ENCODE peak calls at places on chromosome 22, in five cellular contexts. One of them, this sample, is unnamed.

GRCh38 chr22:43207386-43207785 is 20.5 kb upstream of the TTLL12 start:
- DNase-seq in body of pancreas: no peak
- DNase-seq in GM23338: no peak
- DNase-seq in psoas muscle: peak; percentile 50
- DNase-seq in fibroblast of lung: no peak
- DNase-seq in this sample: no peak

GRCh38 chr22:24699861-24700260 is 74.7 kb downstream of the PIWIL3 start:
- DNase-seq in GM23338: no peak
- DNase-seq in psoas muscle: no peak
- DNase-seq in fibroblast of lung: no peak
- DNase-seq in body of pancreas: no peak
- DNase-seq in this sample: no peak

GRCh38 chr22:24985824-24986214 is 33.3 kb downstream of the KIAA1671 start:
- DNase-seq in GM23338: no peak
- DNase-seq in body of pancreas: no peak
- DNase-seq in psoas muscle: no peak
- DNase-seq in fibroblast of lung: peak; percentile 95
- DNase-seq in this sample: no peak

GRCh38 chr22:42300286-42301071 is 30.0 kb upstream of the TCF20 start:
- DNase-seq in fibroblast of lung: no peak
- DNase-seq in body of pancreas: no peak
- DNase-seq in psoas muscle: no peak
- DNase-seq in GM23338: no peak
- DNase-seq in this sample: no peak

GRCh38 chr22:43848366-43849171 is 13.7 kb downstream of the SULT4A1 start:
- DNase-seq in GM23338: peak; percentile 57
- DNase-seq in fibroblast of lung: peak; percentile 30
- DNase-seq in psoas muscle: peak; percentile 48
- DNase-seq in body of pancreas: peak; percentile 47
- DNase-seq in this sample: peak; percentile 45

GRCh38 chr22:42174062-42174461 is 43.5 kb upstream of the CYP2D6 start:
- DNase-seq in fibroblast of lung: peak; percentile 34
- DNase-seq in GM23338: no peak
- DNase-seq in body of pancreas: no peak
- DNase-seq in psoas muscle: no peak
- DNase-seq in this sample: no peak

GRCh38 chr22:38467438-38467903 is 425 bp upstream of the KDELR3 start:
- DNase-seq in fibroblast of lung: no peak
- DNase-seq in psoas muscle: no peak
- DNase-seq in GM23338: peak; percentile 47
- DNase-seq in body of pancreas: peak; percentile 34
- DNase-seq in this sample: no peak

GRCh38 chr22:19971276-19972124 is 29.9 kb upstream of the TXNRD2 start:
- DNase-seq in body of pancreas: no peak
- DNase-seq in GM23338: no peak
- DNase-seq in psoas muscle: no peak
- DNase-seq in fibroblast of lung: no peak
- DNase-seq in this sample: peak; percentile 80

GRCh38 chr22:35177811-35178210 is 79.5 kb upstream of the HMGXB4 start:
- DNase-seq in body of pancreas: no peak
- DNase-seq in GM23338: peak; percentile 54
- DNase-seq in fibroblast of lung: no peak
- DNase-seq in psoas muscle: no peak
- DNase-seq in this sample: no peak

GRCh38 chr22:25187469-25187868 is 12.2 kb upstream of the CRYBB3 start:
- DNase-seq in fibroblast of lung: no peak
- DNase-seq in body of pancreas: no peak
- DNase-seq in psoas muscle: no peak
- DNase-seq in GM23338: no peak
- DNase-seq in this sample: no peak

GRCh38 chr22:26857169-26857568 is 199.8 kb downstream of the MIAT start:
- DNase-seq in psoas muscle: no peak
- DNase-seq in fibroblast of lung: no peak
- DNase-seq in GM23338: no peak
- DNase-seq in body of pancreas: no peak
- DNase-seq in this sample: no peak

GRCh38 chr22:22605074-22605404 is 39.4 kb upstream of the GGTLC2 start:
- DNase-seq in psoas muscle: no peak
- DNase-seq in body of pancreas: no peak
- DNase-seq in fibroblast of lung: no peak
- DNase-seq in GM23338: no peak
- DNase-seq in this sample: no peak

GRCh38 chr22:37077802-37078448 is 26.4 kb downstream of the KCTD17 start:
- DNase-seq in GM23338: peak; percentile 79
- DNase-seq in body of pancreas: peak; percentile 42
- DNase-seq in psoas muscle: peak; percentile 68
- DNase-seq in fibroblast of lung: peak; percentile 23
- DNase-seq in this sample: peak; percentile 97

GRCh38 chr22:31271485-31271884 is 20.8 kb downstream of the PIK3IP1 start:
- DNase-seq in body of pancreas: no peak
- DNase-seq in GM23338: no peak
- DNase-seq in fibroblast of lung: peak; percentile 66
- DNase-seq in psoas muscle: no peak
- DNase-seq in this sample: no peak

GRCh38 chr22:30863161-30863833 is 105.3 kb downstream of the MORC2 start:
- DNase-seq in body of pancreas: no peak
- DNase-seq in fibroblast of lung: peak; percentile 50
- DNase-seq in GM23338: peak; percentile 62
- DNase-seq in psoas muscle: no peak
- DNase-seq in this sample: no peak

GRCh38 chr22:27405672-27406388 is 395.7 kb downstream of the MN1 start:
- DNase-seq in GM23338: peak; percentile 72
- DNase-seq in body of pancreas: peak; percentile 75
- DNase-seq in fibroblast of lung: no peak
- DNase-seq in psoas muscle: peak; percentile 78
- DNase-seq in this sample: no peak

GRCh38 chr22:36171941-36172340 is 11.4 kb upstream of the APOL3 start:
- DNase-seq in fibroblast of lung: no peak
- DNase-seq in psoas muscle: no peak
- DNase-seq in GM23338: peak; percentile 56
- DNase-seq in body of pancreas: no peak
- DNase-seq in this sample: no peak

DNA sequence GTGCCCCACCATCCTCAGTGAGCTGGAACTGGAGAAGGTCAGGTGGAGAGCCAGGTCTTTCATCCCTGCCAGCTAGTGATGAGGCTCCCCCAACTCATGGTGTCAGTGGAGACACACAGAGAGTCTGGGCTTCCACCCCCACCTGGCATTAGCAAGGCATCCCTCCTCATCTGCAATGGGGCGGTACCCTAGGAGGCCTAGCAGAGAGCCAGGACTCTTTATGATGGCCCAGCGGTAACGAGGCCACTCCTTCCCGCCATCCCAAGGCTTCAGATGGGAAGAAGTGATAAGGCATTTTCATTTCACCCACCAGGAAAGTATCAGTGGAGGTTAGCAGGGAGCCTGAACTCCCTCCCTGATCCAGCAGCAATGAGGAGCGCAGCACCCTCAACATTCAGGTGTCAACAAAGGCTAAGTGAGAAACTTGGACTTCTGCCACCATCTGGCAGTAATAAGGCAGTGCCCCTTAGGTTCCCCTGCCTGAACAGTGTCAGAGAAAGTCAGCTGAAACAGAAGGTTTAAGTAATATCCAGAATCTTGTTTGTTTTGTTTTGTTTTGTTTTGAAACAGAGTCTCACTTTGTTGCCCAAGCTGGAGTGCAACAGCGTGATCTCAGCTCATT is 40.5 kb upstream of the FBLN1 start:
- DNase-seq in GM23338: peak; percentile 76
- DNase-seq in psoas muscle: peak; percentile 32
- DNase-seq in body of pancreas: no peak
- DNase-seq in fibroblast of lung: no peak
- DNase-seq in this sample: no peak
- TF ChIP-seq CTCF in GM23338: peak; percentile 70
- TF ChIP-seq CTCF in psoas muscle: no peak
- TF ChIP-seq CTCF in body of pancreas: no peak
- TF ChIP-seq CTCF in fibroblast of lung: no peak
- TF ChIP-seq CTCF in this sample: no peak

GRCh38 chr22:39933741-39934140 is 26.5 kb upstream of the TMA7B start:
- DNase-seq in psoas muscle: no peak
- DNase-seq in body of pancreas: no peak
- DNase-seq in GM23338: no peak
- DNase-seq in fibroblast of lung: no peak
- DNase-seq in this sample: no peak
- H3K27ac ChIP-seq in psoas muscle: no peak overlapping the region
- H3K27ac ChIP-seq in body of pancreas: no peak overlapping the region
- H3K27ac ChIP-seq in GM23338: no peak overlapping the region
- H3K27ac ChIP-seq in fibroblast of lung: no peak overlapping the region
- H3K27ac ChIP-seq in this sample: no peak overlapping the region

DNA sequence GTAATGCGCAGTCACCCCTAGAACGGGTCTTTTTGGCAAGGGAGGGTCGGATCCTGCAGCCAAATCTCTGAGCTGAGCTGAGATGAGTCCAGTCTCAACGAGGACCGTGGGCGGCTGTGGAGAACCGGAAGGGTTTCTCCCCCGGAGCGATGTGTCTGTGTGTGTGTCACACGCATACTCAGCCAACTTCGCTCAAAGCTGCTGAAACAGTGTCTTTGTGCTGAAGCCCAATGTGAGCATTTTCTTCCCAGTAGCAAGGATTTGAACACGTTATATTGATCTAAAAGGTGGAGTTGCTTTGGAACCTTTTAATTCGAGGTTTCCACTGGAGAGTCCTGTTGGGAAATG is 1.4 kb upstream of the CELSR1 start:
- DNase-seq in GM23338: no peak
- DNase-seq in body of pancreas: no peak
- DNase-seq in fibroblast of lung: peak; percentile 71
- DNase-seq in psoas muscle: no peak
- DNase-seq in this sample: no peak
- H3K4me3 ChIP-seq in GM23338: peak overlapping the region; percentile 64
- H3K4me3 ChIP-seq in body of pancreas: no peak overlapping the region
- H3K4me3 ChIP-seq in fibroblast of lung: peak overlapping the region; percentile 26
- H3K4me3 ChIP-seq in psoas muscle: peak overlapping the region; percentile 53
- H3K4me3 ChIP-seq in this sample: peak overlapping the region; percentile 62

GRCh38 chr22:29190915-29191314 is 14.8 kb upstream of the EMID1 start:
- DNase-seq in fibroblast of lung: no peak
- DNase-seq in body of pancreas: no peak
- DNase-seq in psoas muscle: no peak
- DNase-seq in GM23338: no peak
- DNase-seq in this sample: no peak

GRCh38 chr22:29195964-29196666 is 9.6 kb upstream of the EMID1 start:
- DNase-seq in psoas muscle: no peak
- DNase-seq in fibroblast of lung: no peak
- DNase-seq in body of pancreas: no peak
- DNase-seq in GM23338: no peak
- DNase-seq in this sample: no peak

GRCh38 chr22:29195118-29195963 is 10.4 kb upstream of the EMID1 start:
- DNase-seq in GM23338: no peak
- DNase-seq in body of pancreas: no peak
- DNase-seq in fibroblast of lung: no peak
- DNase-seq in psoas muscle: no peak
- DNase-seq in this sample: no peak

GRCh38 chr22:29197096-29197495 is 8.6 kb upstream of the EMID1 start:
- DNase-seq in GM23338: no peak
- DNase-seq in body of pancreas: no peak
- DNase-seq in psoas muscle: no peak
- DNase-seq in fibroblast of lung: no peak
- DNase-seq in this sample: no peak

DNA sequence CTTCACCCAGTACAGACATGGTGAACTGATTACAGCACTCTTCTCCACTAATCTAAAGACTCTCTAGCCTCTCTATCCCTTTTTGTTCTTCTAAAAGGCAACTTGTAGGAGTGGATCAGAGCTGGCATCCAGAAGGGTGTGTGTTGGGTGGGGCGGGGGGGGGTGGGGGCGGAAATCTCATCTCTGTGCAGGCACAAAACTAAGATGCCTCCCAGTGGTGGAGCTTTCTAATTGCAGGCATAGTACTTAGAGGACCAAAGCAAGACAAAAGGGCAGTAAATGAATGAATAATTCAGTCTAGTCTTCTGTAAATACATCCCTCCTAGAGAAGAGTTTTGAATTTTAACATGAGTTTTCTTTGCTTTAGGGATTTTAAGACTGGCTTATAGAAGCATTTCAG is 11.4 kb upstream of the EMID1 start:
- DNase-seq in body of pancreas: no peak
- DNase-seq in psoas muscle: no peak
- DNase-seq in GM23338: peak; percentile 46
- DNase-seq in fibroblast of lung: no peak
- DNase-seq in this sample: no peak
- TF ChIP-seq CTCF in body of pancreas: no peak
- TF ChIP-seq CTCF in psoas muscle: no peak
- TF ChIP-seq CTCF in GM23338: peak; percentile 31
- TF ChIP-seq CTCF in fibroblast of lung: no peak
- TF ChIP-seq CTCF in this sample: no peak

This sample was measured in upper lobe of left lung.